ENCODE peak calls at places on chromosomes 2 and 18, in ten cellular contexts. One of them, this sample, is unnamed.

GRCh38 chr18:23689031-23689615 is at the start of gene LAMA3:
- DNase-seq in PC-3: peak
- DNase-seq in A549: peak
- DNase-seq in suprapubic skin: no peak
- DNase-seq in SK-N-SH: peak
- DNase-seq in dorsolateral prefrontal cortex: peak
- DNase-seq in cardiac muscle cell: peak
- DNase-seq in GM12865: no peak
- DNase-seq in GM06990: peak
- DNase-seq in tibial artery: peak
- DNase-seq in this sample: no peak

GRCh38 chr2:179336782-179337534 is 72.3 kb upstream of the SESTD1 start:
- DNase-seq in PC-3: peak
- DNase-seq in A549: no peak
- DNase-seq in suprapubic skin: peak
- DNase-seq in SK-N-SH: no peak
- DNase-seq in dorsolateral prefrontal cortex: no peak
- DNase-seq in cardiac muscle cell: peak
- DNase-seq in GM12865: no peak
- DNase-seq in GM06990: no peak
- DNase-seq in tibial artery: no peak
- DNase-seq in this sample: no peak

GRCh38 chr2:220279372-220279771 is 651.9 kb downstream of the SLC4A3 start:
- DNase-seq in PC-3: peak
- DNase-seq in A549: peak
- DNase-seq in suprapubic skin: no peak
- DNase-seq in SK-N-SH: no peak
- DNase-seq in dorsolateral prefrontal cortex: no peak
- DNase-seq in cardiac muscle cell: peak
- DNase-seq in GM12865: no peak
- DNase-seq in GM06990: no peak
- DNase-seq in tibial artery: no peak
- DNase-seq in this sample: no peak

GRCh38 chr2:200275281-200276103 is 31.0 kb upstream of the SPATS2L start:
- DNase-seq in PC-3: no peak
- DNase-seq in A549: no peak
- DNase-seq in suprapubic skin: no peak
- DNase-seq in SK-N-SH: no peak
- DNase-seq in dorsolateral prefrontal cortex: no peak
- DNase-seq in cardiac muscle cell: no peak
- DNase-seq in GM12865: peak
- DNase-seq in GM06990: no peak
- DNase-seq in tibial artery: no peak
- DNase-seq in this sample: no peak

GRCh38 chr2:135985018-135985825 is at the start of gene DARS1:
- DNase-seq in PC-3: peak
- DNase-seq in A549: peak
- DNase-seq in suprapubic skin: peak
- DNase-seq in SK-N-SH: peak
- DNase-seq in dorsolateral prefrontal cortex: peak
- DNase-seq in cardiac muscle cell: peak
- DNase-seq in GM12865: peak
- DNase-seq in GM06990: peak
- DNase-seq in tibial artery: peak
- DNase-seq in this sample: peak

GRCh38 chr2:174615951-174616436 is 18.4 kb upstream of the WIPF1 start:
- DNase-seq in PC-3: peak
- DNase-seq in A549: no peak
- DNase-seq in suprapubic skin: no peak
- DNase-seq in SK-N-SH: no peak
- DNase-seq in dorsolateral prefrontal cortex: no peak
- DNase-seq in cardiac muscle cell: peak
- DNase-seq in GM12865: no peak
- DNase-seq in GM06990: no peak
- DNase-seq in tibial artery: no peak
- DNase-seq in this sample: no peak

GRCh38 chr2:140117371-140117770 is 1337.2 kb upstream of the NXPH2 start:
- DNase-seq in PC-3: no peak
- DNase-seq in A549: no peak
- DNase-seq in suprapubic skin: no peak
- DNase-seq in SK-N-SH: no peak
- DNase-seq in dorsolateral prefrontal cortex: no peak
- DNase-seq in cardiac muscle cell: no peak
- DNase-seq in GM12865: no peak
- DNase-seq in GM06990: no peak
- DNase-seq in tibial artery: no peak
- DNase-seq in this sample: no peak

GRCh38 chr2:241842620-241843211 is 16.0 kb downstream of the PDCD1 start:
- DNase-seq in PC-3: no peak
- DNase-seq in A549: no peak
- DNase-seq in suprapubic skin: peak
- DNase-seq in SK-N-SH: peak
- DNase-seq in dorsolateral prefrontal cortex: peak
- DNase-seq in cardiac muscle cell: no peak
- DNase-seq in GM12865: peak
- DNase-seq in GM06990: peak
- DNase-seq in tibial artery: peak
- DNase-seq in this sample: no peak

GRCh38 chr2:121345887-121346286 is 60.9 kb upstream of the TFCP2L1 start:
- DNase-seq in PC-3: no peak
- DNase-seq in A549: no peak
- DNase-seq in suprapubic skin: no peak
- DNase-seq in SK-N-SH: no peak
- DNase-seq in dorsolateral prefrontal cortex: no peak
- DNase-seq in cardiac muscle cell: no peak
- DNase-seq in GM12865: no peak
- DNase-seq in GM06990: no peak
- DNase-seq in tibial artery: peak
- DNase-seq in this sample: no peak

GRCh38 chr2:236012155-236012554 is 156.0 kb downstream of the GBX2 start:
- DNase-seq in PC-3: no peak
- DNase-seq in A549: peak
- DNase-seq in suprapubic skin: no peak
- DNase-seq in SK-N-SH: no peak
- DNase-seq in dorsolateral prefrontal cortex: no peak
- DNase-seq in cardiac muscle cell: no peak
- DNase-seq in GM12865: no peak
- DNase-seq in GM06990: no peak
- DNase-seq in tibial artery: no peak
- DNase-seq in this sample: no peak

GRCh38 chr2:236010920-236011685 is 157.1 kb downstream of the GBX2 start:
- DNase-seq in PC-3: no peak
- DNase-seq in A549: no peak
- DNase-seq in suprapubic skin: no peak
- DNase-seq in SK-N-SH: no peak
- DNase-seq in dorsolateral prefrontal cortex: no peak
- DNase-seq in cardiac muscle cell: no peak
- DNase-seq in GM12865: no peak
- DNase-seq in GM06990: no peak
- DNase-seq in tibial artery: no peak
- DNase-seq in this sample: no peak

GRCh38 chr2:236008857-236009256 is 159.3 kb downstream of the GBX2 start:
- DNase-seq in PC-3: no peak
- DNase-seq in A549: no peak
- DNase-seq in suprapubic skin: no peak
- DNase-seq in SK-N-SH: no peak
- DNase-seq in dorsolateral prefrontal cortex: no peak
- DNase-seq in cardiac muscle cell: no peak
- DNase-seq in GM12865: no peak
- DNase-seq in GM06990: no peak
- DNase-seq in tibial artery: no peak
- DNase-seq in this sample: no peak

DNA sequence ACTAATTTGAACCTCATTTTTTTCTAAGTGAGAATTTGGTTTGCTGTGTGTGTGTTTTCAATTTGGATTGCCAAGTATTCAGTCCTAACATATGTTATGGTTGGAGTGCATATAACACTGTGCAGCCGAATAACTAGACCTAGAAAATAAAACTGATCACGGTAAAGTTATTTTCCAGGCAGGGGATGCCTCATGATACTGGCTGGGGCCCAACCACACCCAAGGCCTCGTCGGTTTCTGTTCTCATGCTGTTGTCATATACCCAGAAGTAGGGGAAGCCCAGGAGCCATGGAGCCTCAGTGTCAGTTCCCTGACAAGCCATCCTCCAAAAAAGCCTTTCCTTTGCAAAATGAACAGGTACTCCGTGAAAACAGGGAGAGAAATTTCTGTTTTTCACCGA is 160.2 kb downstream of the GBX2 start:
- DNase-seq in PC-3: no peak
- DNase-seq in A549: no peak
- DNase-seq in suprapubic skin: no peak
- DNase-seq in SK-N-SH: no peak
- DNase-seq in dorsolateral prefrontal cortex: no peak
- DNase-seq in cardiac muscle cell: no peak
- DNase-seq in GM12865: no peak
- DNase-seq in GM06990: no peak
- DNase-seq in tibial artery: no peak
- DNase-seq in this sample: no peak
- TF ChIP-seq CTCF in PC-3: no peak
- TF ChIP-seq CTCF in A549: no peak
- TF ChIP-seq CTCF in suprapubic skin: no peak
- TF ChIP-seq CTCF in SK-N-SH: no peak
- TF ChIP-seq CTCF in dorsolateral prefrontal cortex: no peak
- TF ChIP-seq CTCF in cardiac muscle cell: no peak
- TF ChIP-seq CTCF in GM12865: no peak
- TF ChIP-seq CTCF in GM06990: no peak
- TF ChIP-seq CTCF in tibial artery: no peak
- TF ChIP-seq CTCF in this sample: no peak

GRCh38 chr18:63523660-63524059 is 18.5 kb upstream of the SERPINB12 start:
- DNase-seq in PC-3: no peak
- DNase-seq in A549: no peak
- DNase-seq in suprapubic skin: no peak
- DNase-seq in SK-N-SH: no peak
- DNase-seq in dorsolateral prefrontal cortex: no peak
- DNase-seq in cardiac muscle cell: peak
- DNase-seq in GM12865: no peak
- DNase-seq in GM06990: no peak
- DNase-seq in tibial artery: no peak
- DNase-seq in this sample: no peak
- TF ChIP-seq CTCF in PC-3: no peak
- TF ChIP-seq CTCF in A549: no peak
- TF ChIP-seq CTCF in suprapubic skin: no peak
- TF ChIP-seq CTCF in SK-N-SH: peak
- TF ChIP-seq CTCF in dorsolateral prefrontal cortex: no peak
- TF ChIP-seq CTCF in cardiac muscle cell: no peak
- TF ChIP-seq CTCF in GM12865: no peak
- TF ChIP-seq CTCF in GM06990: no peak
- TF ChIP-seq CTCF in tibial artery: no peak
- TF ChIP-seq CTCF in this sample: peak

GRCh38 chr2:69147841-69148533 is 135.0 kb downstream of the ANTXR1 start:
- DNase-seq in PC-3: no peak
- DNase-seq in A549: no peak
- DNase-seq in suprapubic skin: no peak
- DNase-seq in SK-N-SH: no peak
- DNase-seq in dorsolateral prefrontal cortex: no peak
- DNase-seq in cardiac muscle cell: no peak
- DNase-seq in GM12865: no peak
- DNase-seq in GM06990: no peak
- DNase-seq in tibial artery: no peak
- DNase-seq in this sample: no peak

GRCh38 chr2:69151974-69152373 is 139.0 kb downstream of the ANTXR1 start:
- DNase-seq in PC-3: no peak
- DNase-seq in A549: no peak
- DNase-seq in suprapubic skin: no peak
- DNase-seq in SK-N-SH: no peak
- DNase-seq in dorsolateral prefrontal cortex: no peak
- DNase-seq in cardiac muscle cell: no peak
- DNase-seq in GM12865: no peak
- DNase-seq in GM06990: no peak
- DNase-seq in tibial artery: no peak
- DNase-seq in this sample: no peak

GRCh38 chr2:69152847-69153246 is 139.9 kb downstream of the ANTXR1 start:
- DNase-seq in PC-3: no peak
- DNase-seq in A549: no peak
- DNase-seq in suprapubic skin: no peak
- DNase-seq in SK-N-SH: no peak
- DNase-seq in dorsolateral prefrontal cortex: no peak
- DNase-seq in cardiac muscle cell: no peak
- DNase-seq in GM12865: no peak
- DNase-seq in GM06990: no peak
- DNase-seq in tibial artery: no peak
- DNase-seq in this sample: no peak

GRCh38 chr2:69154031-69154430 is 141.1 kb downstream of the ANTXR1 start:
- DNase-seq in PC-3: no peak
- DNase-seq in A549: no peak
- DNase-seq in suprapubic skin: no peak
- DNase-seq in SK-N-SH: no peak
- DNase-seq in dorsolateral prefrontal cortex: no peak
- DNase-seq in cardiac muscle cell: peak
- DNase-seq in GM12865: no peak
- DNase-seq in GM06990: no peak
- DNase-seq in tibial artery: no peak
- DNase-seq in this sample: no peak

GRCh38 chr2:69149631-69150215 is 136.7 kb downstream of the ANTXR1 start:
- DNase-seq in PC-3: no peak
- DNase-seq in A549: peak
- DNase-seq in suprapubic skin: peak
- DNase-seq in SK-N-SH: peak
- DNase-seq in dorsolateral prefrontal cortex: no peak
- DNase-seq in cardiac muscle cell: peak
- DNase-seq in GM12865: no peak
- DNase-seq in GM06990: no peak
- DNase-seq in tibial artery: peak
- DNase-seq in this sample: no peak
- TF ChIP-seq CTCF in PC-3: no peak
- TF ChIP-seq CTCF in A549: no peak
- TF ChIP-seq CTCF in suprapubic skin: no peak
- TF ChIP-seq CTCF in SK-N-SH: no peak
- TF ChIP-seq CTCF in dorsolateral prefrontal cortex: no peak
- TF ChIP-seq CTCF in cardiac muscle cell: no peak
- TF ChIP-seq CTCF in GM12865: no peak
- TF ChIP-seq CTCF in GM06990: no peak
- TF ChIP-seq CTCF in tibial artery: no peak
- TF ChIP-seq CTCF in this sample: no peak

DNA sequence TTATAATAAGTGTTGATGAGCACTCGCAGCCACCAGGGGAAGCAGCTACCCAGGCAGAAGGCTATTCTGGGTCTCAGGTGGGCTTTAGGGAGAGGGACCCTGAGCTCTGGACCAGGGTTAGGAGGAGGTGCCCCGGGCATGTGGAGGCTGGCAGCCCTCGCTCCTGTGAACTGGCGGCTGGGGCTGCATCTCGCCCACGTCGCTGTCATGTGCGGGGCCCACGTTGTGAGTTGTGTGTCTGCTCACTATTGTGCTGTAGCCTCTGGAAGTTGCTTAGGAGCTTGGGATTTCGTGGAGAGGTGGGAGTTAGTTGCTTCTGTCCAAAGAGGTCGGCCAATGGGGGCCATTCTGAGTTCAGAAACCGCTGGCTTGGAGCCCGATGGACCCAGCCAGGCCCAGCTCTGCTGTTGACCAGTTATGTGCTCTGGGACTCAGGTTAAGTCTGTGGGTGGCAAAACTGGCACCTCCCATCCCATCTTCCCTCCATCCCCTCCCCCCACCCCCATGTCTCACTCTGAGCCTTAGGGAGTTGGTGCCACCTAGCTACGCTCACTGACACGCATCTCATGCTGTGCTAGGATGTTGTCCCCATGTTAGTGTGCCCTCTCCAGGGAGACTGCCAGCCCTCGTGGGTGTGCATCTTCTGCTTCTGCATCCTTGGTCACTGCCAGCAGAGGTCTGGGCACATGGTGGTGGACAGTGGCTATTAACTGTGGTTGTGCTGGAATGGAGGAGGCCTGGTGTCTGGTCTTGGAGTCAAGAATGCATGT is 18.5 kb downstream of the RRM2 start:
- DNase-seq in PC-3: no peak
- DNase-seq in A549: no peak
- DNase-seq in suprapubic skin: no peak
- DNase-seq in SK-N-SH: no peak
- DNase-seq in dorsolateral prefrontal cortex: no peak
- DNase-seq in cardiac muscle cell: no peak
- DNase-seq in GM12865: no peak
- DNase-seq in GM06990: no peak
- DNase-seq in tibial artery: no peak
- DNase-seq in this sample: peak
- TF ChIP-seq CTCF in PC-3: peak
- TF ChIP-seq CTCF in A549: no peak
- TF ChIP-seq CTCF in suprapubic skin: no peak
- TF ChIP-seq CTCF in SK-N-SH: peak
- TF ChIP-seq CTCF in dorsolateral prefrontal cortex: no peak
- TF ChIP-seq CTCF in cardiac muscle cell: no peak
- TF ChIP-seq CTCF in GM12865: no peak
- TF ChIP-seq CTCF in GM06990: peak
- TF ChIP-seq CTCF in tibial artery: no peak
- TF ChIP-seq CTCF in this sample: peak

This sample was measured in chondrocyte.